ENCODE peak calls at places on chromosomes 2 and 18, in six cellular contexts. N is glutamatergic neuron; K is activated CD8-positive, alpha-beta memory T cell treated with anti-CD3 and anti-CD28 coated beads, Interleukin-2, amount 50 U/mL, for 48 hours; Z is HTR-8/SVneo; F is mesendoderm; U is kidney. D is an unnamed sample.

GRCh38 chr2:188601927-188602326 is 310.3 kb downstream of the GULP1 start:
- DNase-seq in K (no peak), N (no peak), Z (no peak), U (no peak), F (no peak), D (no peak)

GRCh38 chr2:132448771-132449170 is 32.2 kb downstream of the GPR39 start:
- DNase-seq in K (no peak), Z (peak; percentile 30), U (no peak), F (peak; percentile 56), N (peak; percentile 67), D (no peak)

GRCh38 chr18:12990977-12991838 is at the start of gene CEP192:
- DNase-seq in Z (peak; percentile 93), F (peak; percentile 99), U (peak; percentile 99), K (peak; percentile 96), N (peak; percentile 97), D (peak; percentile 97)

GRCh38 chr18:57956495-57956894 is 87.5 kb upstream of the NEDD4L start:
- DNase-seq in K (no peak), U (no peak), Z (no peak), F (no peak), N (no peak), D (no peak)

GRCh38 chr2:28135324-28135723 is 244.8 kb downstream of the BABAM2 start:
- DNase-seq in K (no peak), U (no peak), F (no peak), Z (no peak), N (no peak), D (no peak)

GRCh38 chr2:234914371-234915154 is 37.3 kb upstream of the SH3BP4 start:
- DNase-seq in N (no peak), U (no peak), F (no peak), K (no peak), Z (no peak), D (no peak)

GRCh38 chr2:26772064-26773001 is 8.2 kb downstream of the SLC35F6 start:
- DNase-seq in N (no peak), F (no peak), K (no peak), U (peak; percentile 97), Z (no peak), D (peak; percentile 91)

GRCh38 chr18:38174594-38174993 is 609.0 kb upstream of the CELF4 start:
- DNase-seq in F (no peak), U (no peak), Z (no peak), K (no peak), N (no peak), D (no peak)

GRCh38 chr2:18455256-18455862 is 105.1 kb downstream of the RDH14 start:
- DNase-seq in U (peak; percentile 44), N (peak; percentile 26), Z (peak; percentile 18), K (no peak), F (peak; percentile 40), D (no peak)

GRCh38 chr2:216551234-216551633 is 52.6 kb downstream of the RPL37A start:
- DNase-seq in K (no peak), U (no peak), F (no peak), N (no peak), Z (no peak), D (no peak)

GRCh38 chr2:25685030-25685429 is 11.7 kb upstream of the DTNB start:
- DNase-seq in K (no peak), Z (no peak), N (no peak), F (no peak), U (no peak), D (no peak)

GRCh38 chr18:12841070-12841469 is 43.0 kb downstream of the PTPN2 start:
- DNase-seq in U (no peak), K (no peak), N (no peak), Z (no peak), F (peak; percentile 42), D (no peak)

GRCh38 chr2:119255760-119256573 is 32.3 kb downstream of the STEAP3 start:
- DNase-seq in N (no peak), U (no peak), F (peak; percentile 79), K (peak; percentile 3), Z (peak; percentile 79), D (no peak)

GRCh38 chr18:21255211-21255610 is 13.2 kb downstream of the GREB1L start:
- DNase-seq in F (no peak), Z (no peak), N (no peak), U (no peak), K (no peak), D (no peak)

GRCh38 chr2:229043681-229044080 is 227.4 kb downstream of the PID1 start:
- DNase-seq in F (no peak), K (no peak), U (no peak), Z (no peak), N (no peak), D (no peak)

GRCh38 chr2:235855011-235855410 is 313.2 kb downstream of the GBX2 start:
- DNase-seq in U (no peak), N (no peak), Z (no peak), K (no peak), F (no peak), D (no peak)

GRCh38 chr18:75213610-75214009 is 3.0 kb downstream of the TSHZ1 start:
- DNase-seq in U (no peak), N (no peak), Z (no peak), F (no peak), K (no peak), D (no peak)

D was measured in lower lobe of right lung.